ENCODE peak calls at places on chromosomes 4 and X, in nine cellular contexts. K is upper lobe of left lung, U is SK-N-SH, P is cardiac muscle cell, F is cardiac fibroblast, G is dorsolateral prefrontal cortex, E is HFF-Myc, C is choroid plexus epithelial cell, Q is heart left ventricle. T is an unnamed sample.

GRCh38 chr4:174999407-174999806 is 81.2 kb downstream of the ADAM29 start:
- DNase-seq in K (no peak), U (no peak), P (no peak), F (no peak), G (no peak), E (no peak), C (peak; percentile 68), Q (no peak), T (no peak)

GRCh38 chr4:53779025-53779424 is 187.7 kb upstream of the LNX1 start:
- DNase-seq in K (no peak), U (no peak), P (peak; percentile 88), F (peak; percentile 81), G (no peak), E (no peak), C (peak; percentile 83), Q (no peak), T (no peak)

GRCh38 chrX:110180928-110181310 is 137.0 kb downstream of the AMMECR1 start:
- DNase-seq in K (no peak), U (no peak), P (peak; percentile 11), F (no peak), G (no peak), E (no peak), C (peak; percentile 49), Q (no peak), T (peak; percentile 61)

GRCh38 chrX:108091878-108092291 is 307 bp downstream of the ATG4A start:
- DNase-seq in K (no peak), U (no peak), P (no peak), F (no peak), G (no peak), E (no peak), C (no peak), Q (no peak), T (no peak)

GRCh38 chr4:184747034-184747830 is 13.3 kb upstream of the CENPU start:
- DNase-seq in K (no peak), U (no peak), P (no peak), F (no peak), G (no peak), E (no peak), C (no peak), Q (no peak), T (no peak)

GRCh38 chrX:9308426-9308825 is 156.4 kb upstream of the TBL1X start:
- DNase-seq in K (no peak), U (no peak), P (no peak), F (no peak), G (no peak), E (no peak), C (no peak), Q (no peak), T (peak; percentile 11)

GRCh38 chrX:72306851-72307645 is 1.3 kb upstream of the CITED1 start:
- DNase-seq in K (peak; percentile 82), U (peak; percentile 87), P (peak; percentile 70), F (peak; percentile 71), G (peak; percentile 38), E (no peak), C (peak; percentile 69), Q (peak; percentile 49), T (peak; percentile 63)

GRCh38 chr4:145285928-145286327 is 105.5 kb upstream of the OTUD4 start:
- DNase-seq in K (no peak), U (no peak), P (peak; percentile 26), F (peak; percentile 14), G (no peak), E (no peak), C (peak; percentile 10), Q (no peak), T (peak; percentile 47)

GRCh38 chr4:41887821-41888699 is 47.2 kb upstream of the TMEM33 start:
- DNase-seq in K (no peak), U (no peak), P (peak; percentile 64), F (peak; percentile 72), G (peak; percentile 41), E (peak; percentile 29), C (peak; percentile 79), Q (no peak), T (peak; percentile 78)

GRCh38 chr4:73998040-73999011 is at the start of gene CXCL5:
- DNase-seq in K (peak; percentile 89), U (no peak), P (peak; percentile 91), F (peak; percentile 87), G (peak; percentile 43), E (no peak), C (peak; percentile 75), Q (peak; percentile 31), T (peak; percentile 54)

GRCh38 chr4:70838972-70839536 is 636 bp downstream of the GRSF1 start:
- DNase-seq in K (peak; percentile 93), U (peak; percentile 86), P (peak; percentile 74), F (peak; percentile 68), G (peak; percentile 65), E (no peak), C (peak; percentile 59), Q (peak; percentile 73), T (peak; percentile 49)

GRCh38 chrX:68440940-68441339 is 7.6 kb upstream of the OPHN1 start:
- DNase-seq in K (no peak), U (peak; percentile 42), P (peak; percentile 88), F (peak; percentile 89), G (peak; percentile 36), E (peak; percentile 47), C (peak; percentile 75), Q (peak; percentile 78), T (peak; percentile 67)

GRCh38 chr4:15706646-15707362 is 3.9 kb downstream of the BST1 start:
- DNase-seq in K (no peak), U (no peak), P (peak; percentile 20), F (peak; percentile 35), G (no peak), E (no peak), C (no peak), Q (no peak), T (no peak)

GRCh38 chrX:45803383-45803921 is 602.8 kb upstream of the DIPK2B start:
- DNase-seq in K (no peak), U (no peak), P (peak; percentile 76), F (peak; percentile 72), G (no peak), E (peak; percentile 48), C (peak; percentile 85), Q (no peak), T (peak; percentile 90)

GRCh38 chr4:55866973-55867574 is 13.6 kb downstream of the EXOC1 start:
- DNase-seq in K (no peak), U (peak; percentile 36), P (peak; percentile 81), F (peak; percentile 81), G (no peak), E (peak; percentile 9), C (peak; percentile 88), Q (no peak), T (peak; percentile 43)

GRCh38 chr4:37977471-37978452 is 17.6 kb downstream of the PTTG2 start:
- DNase-seq in K (peak; percentile 93), U (peak; percentile 79), P (peak; percentile 75), F (peak; percentile 82), G (peak; percentile 72), E (no peak), C (peak; percentile 72), Q (peak; percentile 85), T (peak; percentile 87)

GRCh38 chr4:53431052-53431451 is 53.6 kb downstream of the FIP1L1 start:
- DNase-seq in K (no peak), U (no peak), P (no peak), F (no peak), G (no peak), E (no peak), C (no peak), Q (no peak), T (no peak)

GRCh38 chr4:165926307-165926706 is 53.3 kb downstream of the TLL1 start:
- DNase-seq in K (no peak), U (no peak), P (no peak), F (no peak), G (no peak), E (no peak), C (no peak), Q (no peak), T (no peak)

GRCh38 chr4:99447079-99447478 is 11.9 kb upstream of the ADH7 start:
- DNase-seq in K (no peak), U (no peak), P (peak; percentile 75), F (peak; percentile 70), G (no peak), E (no peak), C (peak; percentile 61), Q (no peak), T (peak; percentile 53)

GRCh38 chr4:2734618-2735017 is 21.5 kb downstream of the TNIP2 start:
- DNase-seq in K (no peak), U (no peak), P (no peak), F (no peak), G (no peak), E (no peak), C (no peak), Q (no peak), T (no peak)

GRCh38 chr4:150385606-150386005 is 196.3 kb upstream of the MAB21L2 start:
- DNase-seq in K (no peak), U (no peak), P (peak; percentile 98), F (peak; percentile 98), G (no peak), E (peak; percentile 76), C (peak; percentile 92), Q (no peak), T (peak; percentile 91)

DNA sequence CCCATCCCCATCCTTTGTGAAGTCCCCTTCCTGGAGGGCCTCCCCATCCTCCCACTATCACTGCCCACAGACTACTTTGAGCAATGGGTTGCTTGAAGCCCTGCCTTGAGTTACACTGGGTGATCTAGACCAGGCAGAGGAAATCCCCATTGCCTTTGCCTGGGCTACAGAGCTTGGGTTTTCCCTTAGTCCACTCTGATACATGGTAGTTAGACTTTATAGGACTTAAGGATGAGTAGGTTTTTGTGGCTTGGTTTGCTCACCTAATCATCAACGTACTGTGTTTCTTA is 56.6 kb downstream of the TMEM131L start:
- DNase-seq in K (no peak), U (no peak), P (no peak), F (no peak), G (no peak), E (no peak), C (no peak), Q (no peak), T (no peak)
- H3K4me3 ChIP-seq in K (no peak overlapping the region), U (no peak overlapping the region), P (no peak overlapping the region), F (no peak overlapping the region), G (no peak overlapping the region), E (no peak overlapping the region), C (no peak overlapping the region), Q (no peak overlapping the region), T (no peak overlapping the region)

DNA sequence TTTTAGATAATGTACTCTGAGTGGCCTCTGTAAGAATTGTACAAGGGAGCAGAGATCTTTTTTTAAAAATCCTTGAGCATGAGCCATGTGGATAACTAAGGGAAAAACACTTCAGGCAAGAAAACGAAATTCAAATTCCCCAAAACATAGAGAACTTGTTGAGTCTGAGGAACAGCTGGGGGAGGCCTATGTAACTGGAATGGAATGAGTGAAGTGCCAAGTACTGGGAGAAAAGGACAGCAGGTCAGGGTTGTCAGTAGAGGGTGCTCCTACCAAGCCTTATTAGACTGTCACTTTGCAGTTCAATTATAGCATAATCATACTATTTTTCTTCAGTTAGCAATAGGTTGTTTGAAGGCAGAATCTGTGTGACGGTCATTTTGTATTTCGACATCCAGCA is 135.1 kb downstream of the ARHGAP6 start:
- DNase-seq in K (no peak), U (no peak), P (no peak), F (peak; percentile 37), G (no peak), E (no peak), C (peak; percentile 39), Q (no peak), T (peak; percentile 59)
- TF ChIP-seq CTCF in K (no peak), U (no peak), P (no peak), F (no peak), G (no peak), E (no peak), C (no peak), Q (no peak), T (no peak)

GRCh38 chr4:108188770-108189169 is 20.0 kb upstream of the LEF1 start:
- DNase-seq in K (no peak), U (no peak), P (no peak), F (no peak), G (no peak), E (no peak), C (no peak), Q (no peak), T (no peak)
- H3K4me3 ChIP-seq in K (no peak overlapping the region), U (no peak overlapping the region), P (no peak overlapping the region), F (no peak overlapping the region), G (no peak overlapping the region), E (no peak overlapping the region), C (no peak overlapping the region), Q (no peak overlapping the region), T (no peak overlapping the region)

GRCh38 chr4:155796031-155796430 is 37.2 kb downstream of the GUCY1B1 start:
- DNase-seq in K (no peak), U (peak; percentile 15), P (peak; percentile 44), F (peak; percentile 22), G (no peak), E (no peak), C (peak; percentile 57), Q (no peak), T (no peak)
- TF ChIP-seq CTCF in K (no peak), U (peak; percentile 44), P (peak; percentile 52), F (peak; percentile 58), G (no peak), E (peak; percentile 47), C (peak; percentile 66), Q (no peak), T (peak; percentile 45)